ENCODE peak calls at places on chromosomes 16 and 17, in five cellular contexts. Q is cardiac fibroblast, K is KG1, B is BJ, P is choroid plexus epithelial cell. E is an unnamed sample.

GRCh38 chr17:28097901-28098300 is 55.4 kb downstream of the NLK start:
- DNase-seq in B (no peak), P (no peak), K (no peak), Q (no peak), E (no peak)

GRCh38 chr17:60006160-60006559 is 41.6 kb upstream of the RNFT1 start:
- DNase-seq in P (no peak), B (no peak), Q (no peak), K (no peak), E (no peak)

GRCh38 chr16:70481929-70482536 is 27.6 kb downstream of the FCSK start:
- DNase-seq in P (no peak), K (no peak), B (peak), Q (peak), E (no peak)

GRCh38 chr17:76528528-76529223 is 8.8 kb downstream of the CYGB start:
- DNase-seq in P (peak), B (no peak), Q (peak), K (no peak), E (no peak)

GRCh38 chr17:8894673-8895578 is 27.5 kb upstream of the PIK3R6 start:
- DNase-seq in B (peak), Q (peak), P (peak), K (no peak), E (peak)

GRCh38 chr17:68195667-68196393 is 52.0 kb upstream of the AMZ2 start:
- DNase-seq in P (no peak), Q (no peak), B (no peak), K (no peak), E (no peak)

GRCh38 chr16:24409045-24409444 is 130.3 kb upstream of the RBBP6 start:
- DNase-seq in B (no peak), Q (no peak), K (no peak), P (no peak), E (no peak)

GRCh38 chr16:58121132-58121531 is 8.0 kb downstream of the CFAP20 start:
- DNase-seq in K (no peak), P (no peak), B (no peak), Q (no peak), E (no peak)

GRCh38 chr17:16283705-16284104 is 66.7 kb downstream of the PIGL start:
- DNase-seq in K (no peak), Q (peak), P (peak), B (no peak), E (no peak)

GRCh38 chr17:62778990-62779681 is 29.0 kb downstream of the MARCHF10 start:
- DNase-seq in K (no peak), P (peak), Q (peak), B (peak), E (no peak)

GRCh38 chr16:89598199-89598598 is 15.2 kb upstream of the DPEP1 start:
- DNase-seq in B (no peak), P (peak), K (no peak), Q (peak), E (no peak)

GRCh38 chr16:6949240-6949639 is 383.4 kb upstream of the RBFOX1 start:
- DNase-seq in B (no peak), P (no peak), Q (no peak), K (no peak), E (no peak)

GRCh38 chr17:58534901-58535421 is 20.5 kb upstream of the MTMR4 start:
- DNase-seq in B (no peak), Q (peak), K (no peak), P (peak), E (no peak)

GRCh38 chr16:51374346-51374745 is 223.3 kb upstream of the SALL1 start:
- DNase-seq in K (no peak), Q (peak), P (peak), B (peak), E (no peak)

GRCh38 chr16:19329932-19330331 is 44.4 kb downstream of the CLEC19A start:
- DNase-seq in B (no peak), Q (peak), K (no peak), P (no peak), E (no peak)

GRCh38 chr17:81635431-81635830 is 1.5 kb downstream of the NPLOC4 start:
- DNase-seq in P (no peak), Q (no peak), B (no peak), K (no peak), E (no peak)

GRCh38 chr16:54437921-54438320 is 151.3 kb upstream of the IRX3 start:
- DNase-seq in K (no peak), B (no peak), P (no peak), Q (no peak), E (no peak)

GRCh38 chr17:55986817-55987216 is 166.5 kb upstream of the ANKFN1 start:
- DNase-seq in P (no peak), K (no peak), Q (no peak), B (no peak), E (no peak)

GRCh38 chr16:23575834-23576233 is 18.3 kb downstream of the UBFD1 start:
- DNase-seq in Q (no peak), B (no peak), P (no peak), K (no peak), E (no peak)

GRCh38 chr16:59567496-59567895 is 833.4 kb upstream of the GOT2 start:
- DNase-seq in K (no peak), Q (no peak), P (no peak), B (no peak), E (no peak)

GRCh38 chr17:65230040-65230439 is 92.9 kb downstream of the RGS9 start:
- DNase-seq in B (no peak), P (no peak), K (no peak), Q (peak), E (no peak)

E was measured in D721Med.